ENCODE peak calls at places on chromosomes 3 and 15, in nine cellular contexts. Q, W, F, Y, C, P, U, V and T are unnamed samples.
A peak's percentile ranks its signal among the peaks of the same experiment; 100 is the strongest.

GRCh38 chr3:74067296-74067695 is 442.6 kb upstream of the PDZRN3 start:
- DNase-seq in Q (peak; percentile 79), W (peak; percentile 74), F (no peak), Y (no peak), C (peak; percentile 33), P (no peak), U (no peak), V (no peak), T (no peak)

GRCh38 chr3:191158800-191159199 is 40.2 kb upstream of the OSTN start:
- DNase-seq in Q (no peak), W (no peak), F (no peak), Y (no peak), C (no peak), P (no peak), U (no peak), V (no peak), T (no peak)

GRCh38 chr15:84034831-84035753 is 200.5 kb upstream of the GOLGA6L4 start:
- DNase-seq in Q (no peak), W (peak; percentile 71), F (no peak), Y (no peak), C (peak; percentile 41), P (peak; percentile 22), U (no peak), V (no peak), T (peak; percentile 27)

GRCh38 chr15:85607842-85608241 is 186.9 kb downstream of the KLHL25 start:
- DNase-seq in Q (peak; percentile 43), W (peak; percentile 83), F (no peak), Y (peak; percentile 83), C (no peak), P (peak; percentile 86), U (peak; percentile 30), V (peak; percentile 61), T (no peak)

GRCh38 chr3:115348951-115349745 is 202.1 kb upstream of the ZBTB20 start:
- DNase-seq in Q (no peak), W (no peak), F (no peak), Y (no peak), C (no peak), P (no peak), U (no peak), V (no peak), T (no peak)

GRCh38 chr3:99384596-99384995 is 253.8 kb upstream of the COL8A1 start:
- DNase-seq in Q (no peak), W (no peak), F (no peak), Y (no peak), C (no peak), P (no peak), U (no peak), V (no peak), T (no peak)

GRCh38 chr3:172678068-172678467 is 32.8 kb downstream of the NCEH1 start:
- DNase-seq in Q (no peak), W (no peak), F (no peak), Y (no peak), C (no peak), P (no peak), U (peak; percentile 15), V (no peak), T (no peak)

GRCh38 chr3:136142592-136142991 is 53.5 kb downstream of the MSL2 start:
- DNase-seq in Q (no peak), W (peak; percentile 71), F (no peak), Y (no peak), C (no peak), P (peak; percentile 91), U (peak; percentile 30), V (no peak), T (no peak)

GRCh38 chr3:105827959-105828358 is 40.9 kb downstream of the CBLB start:
- DNase-seq in Q (peak; percentile 81), W (peak; percentile 93), F (peak; percentile 26), Y (peak; percentile 75), C (no peak), P (peak; percentile 89), U (peak; percentile 14), V (peak; percentile 35), T (no peak)

GRCh38 chr15:38012894-38013293 is 78.5 kb downstream of the TMCO5A start:
- DNase-seq in Q (no peak), W (no peak), F (no peak), Y (no peak), C (peak; percentile 43), P (no peak), U (no peak), V (no peak), T (peak; percentile 5)

GRCh38 chr3:102114264-102114979 is 265.1 kb downstream of the NFKBIZ start:
- DNase-seq in Q (no peak), W (no peak), F (no peak), Y (no peak), C (no peak), P (no peak), U (no peak), V (peak; percentile 63), T (no peak)

GRCh38 chr15:39102431-39102830 is 478.4 kb upstream of the THBS1 start:
- DNase-seq in Q (no peak), W (no peak), F (no peak), Y (no peak), C (no peak), P (peak; percentile 80), U (no peak), V (no peak), T (no peak)

GRCh38 chr3:171328419-171329082 is 131.7 kb downstream of the TNIK start:
- DNase-seq in Q (peak; percentile 25), W (peak; percentile 42), F (peak; percentile 62), Y (no peak), C (no peak), P (no peak), U (peak; percentile 30), V (no peak), T (peak; percentile 20)
- TF ChIP-seq CTCF in Q (no peak), W (no peak), F (peak; percentile 8), Y (no peak), C (peak; percentile 6), P (no peak), U (peak; percentile 24), V (no peak), T (peak; percentile 54)

DNA sequence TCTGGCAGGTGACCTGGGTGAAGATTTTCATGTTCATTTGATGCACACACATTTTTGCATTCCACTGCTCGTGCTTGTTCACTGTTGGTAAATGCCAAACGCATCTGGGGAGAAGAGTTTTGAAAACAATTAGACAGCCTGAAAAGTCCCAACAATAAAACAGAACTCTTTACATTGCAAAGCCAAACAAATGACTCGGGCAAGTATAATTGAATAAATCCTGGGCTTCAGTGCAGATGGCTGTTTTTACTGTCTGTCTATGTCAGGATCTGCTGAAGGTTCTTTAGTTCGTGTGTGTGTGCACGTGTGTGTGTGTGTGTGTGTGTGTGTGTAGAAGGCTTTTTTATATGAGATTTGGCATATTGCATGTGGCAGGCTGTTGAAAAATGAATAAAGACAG is 277.5 kb upstream of the CDIN1 start:
- DNase-seq in Q (no peak), W (no peak), F (no peak), Y (no peak), C (no peak), P (no peak), U (no peak), V (no peak), T (no peak)
- H3K4me1 ChIP-seq in Q (no peaks in the 10 kb centered on the region), W (no peaks in the 10 kb centered on the region), F (no peaks in the 10 kb centered on the region), Y (no peaks in the 10 kb centered on the region), C (no peaks in the 10 kb centered on the region), P (no peaks in the 10 kb centered on the region), U (no peaks in the 10 kb centered on the region), V (no peaks in the 10 kb centered on the region), T (no peaks in the 10 kb centered on the region)

DNA sequence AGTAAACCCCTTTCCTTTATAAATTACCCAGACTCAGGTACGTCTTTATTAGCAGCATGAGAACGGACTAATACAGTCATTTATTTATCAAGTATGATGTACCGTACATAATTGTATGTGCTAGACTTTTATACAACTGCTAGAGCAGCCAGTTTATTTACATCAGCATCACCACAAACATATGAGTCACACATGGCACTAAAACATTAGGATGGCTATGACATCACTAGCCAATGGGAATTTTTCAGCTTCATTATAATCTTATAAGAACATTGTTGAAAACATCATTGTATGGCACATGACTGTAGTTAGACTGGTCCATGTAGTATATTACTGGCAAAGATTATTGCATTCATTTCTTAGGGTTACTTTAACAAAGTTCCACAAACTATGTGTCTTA is 121.7 kb downstream of the ZMAT3 start:
- DNase-seq in Q (no peak), W (no peak), F (no peak), Y (no peak), C (no peak), P (no peak), U (no peak), V (no peak), T (no peak)
- H3K27ac ChIP-seq in Q (no peak overlapping the region), W (no peak overlapping the region), F (no peak overlapping the region), Y (no peak overlapping the region), C (no peak overlapping the region), P (no peak overlapping the region), U (no peak overlapping the region), V (no peak overlapping the region), T (no peak overlapping the region)

DNA sequence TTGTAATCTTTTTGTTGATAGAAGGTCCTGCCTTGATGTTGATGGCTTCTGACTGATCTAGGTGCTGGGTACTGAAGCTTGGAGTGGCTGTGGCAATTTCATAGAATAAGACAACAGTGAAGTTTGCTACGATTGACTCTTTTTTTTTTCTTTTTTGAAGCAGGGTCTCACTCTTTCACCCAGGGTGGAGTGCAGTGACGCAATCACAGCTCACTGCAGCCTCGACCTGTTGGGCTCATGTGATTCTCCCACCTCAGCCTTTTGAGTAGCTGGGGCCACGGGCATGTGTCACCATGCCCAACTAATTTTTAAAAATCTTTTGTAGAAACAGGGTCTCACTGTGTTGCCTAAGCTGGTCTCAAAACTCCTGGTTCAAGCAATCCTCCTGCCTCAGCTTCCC is 14.2 kb downstream of the ARID3B start:
- DNase-seq in Q (no peak), W (no peak), F (no peak), Y (no peak), C (no peak), P (no peak), U (no peak), V (no peak), T (no peak)
- TF ChIP-seq CTCF in Q (no peak), W (no peak), F (no peak), Y (no peak), C (no peak), P (no peak), U (no peak), V (no peak), T (no peak)

DNA sequence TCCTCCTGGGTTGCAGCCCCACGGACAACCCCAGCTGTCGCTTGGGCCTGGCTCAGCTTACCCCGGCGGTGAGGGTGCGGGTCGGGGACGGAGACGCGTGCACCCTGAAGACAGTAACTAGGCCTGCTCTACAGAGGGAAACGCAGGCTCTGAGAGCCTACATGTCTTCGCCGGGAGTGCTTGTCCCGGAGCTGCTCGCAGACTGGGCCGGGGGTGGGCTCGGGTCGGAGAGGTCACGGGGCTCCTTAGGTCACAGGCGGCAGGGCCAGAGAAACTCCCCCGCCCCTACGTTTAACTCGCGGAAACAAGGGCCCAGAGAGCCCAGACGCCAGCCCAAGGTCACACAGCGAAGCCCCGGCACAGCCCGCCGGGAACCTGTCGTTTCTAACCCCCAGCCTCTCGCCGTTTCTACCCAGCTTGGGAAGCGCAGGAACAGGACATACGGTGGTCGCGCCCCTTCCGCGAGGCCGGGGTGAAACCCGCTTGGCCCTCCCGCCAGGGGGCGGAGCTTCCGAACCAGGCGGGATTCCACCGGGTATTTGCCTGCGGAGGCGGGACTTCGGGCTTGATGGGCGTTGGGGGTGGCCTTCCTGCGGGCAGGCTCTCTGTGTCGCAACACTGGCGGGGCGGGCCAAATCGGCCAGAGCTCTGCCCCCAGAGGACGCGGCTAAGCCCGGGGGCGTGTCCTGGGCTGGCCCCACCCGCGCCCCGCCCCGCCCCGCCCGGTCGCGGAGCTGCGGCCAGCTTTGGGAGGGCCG is at the start of gene HDAC11:
- DNase-seq in Q (peak; percentile 99), W (peak; percentile 96), F (peak; percentile 99), Y (peak; percentile 99), C (peak; percentile 99), P (peak; percentile 90), U (peak; percentile 98), V (peak; percentile 99), T (peak; percentile 98)
- H3K4me1 ChIP-seq in Q (peaks cover 5% of the 10 kb centered on the region), W (no peaks in the 10 kb centered on the region), F (peaks cover 11% of the 10 kb centered on the region), Y (peaks cover 3% of the 10 kb centered on the region), C (no peaks in the 10 kb centered on the region), P (peaks cover 12% of the 10 kb centered on the region), U (peaks cover 39% of the 10 kb centered on the region), V (no peaks in the 10 kb centered on the region), T (peaks cover 11% of the 10 kb centered on the region)

GRCh38 chr15:48565560-48566482 is 79.7 kb downstream of the FBN1 start:
- DNase-seq in Q (no peak), W (peak; percentile 98), F (no peak), Y (no peak), C (no peak), P (peak; percentile 83), U (peak; percentile 26), V (no peak), T (no peak)
- H3K27ac ChIP-seq in Q (no peak overlapping the region), W (peak overlapping the region; percentile 60), F (no peak overlapping the region), Y (peak overlapping the region; percentile 34), C (no peak overlapping the region), P (peak overlapping the region; percentile 85), U (peak overlapping the region; percentile 43), V (peak overlapping the region; percentile 29), T (no peak overlapping the region)